ENCODE peak calls at places on chromosomes 13 and 19, in five cellular contexts. A is astrocyte of the spinal cord, G is AG04450, F is NCI-H774, I is AG09319. N is an unnamed sample.

GRCh38 chr19:34482380-34483250 is 1.1 kb downstream of the WTIP start:
- DNase-seq in A (peak), G (no peak), F (no peak), I (no peak), N (no peak)

GRCh38 chr13:93227906-93228801 is 1.5 kb downstream of the GPC6 start:
- DNase-seq in A (peak), G (no peak), F (peak), I (no peak), N (peak)

GRCh38 chr19:6213266-6213595 is 66.5 kb downstream of the MLLT1 start:
- DNase-seq in A (no peak), G (no peak), F (no peak), I (no peak), N (no peak)

GRCh38 chr13:112875627-112876026 is 93.4 kb upstream of the MCF2L start:
- DNase-seq in A (no peak), G (no peak), F (no peak), I (no peak), N (no peak)

GRCh38 chr19:44747739-44748425 is 626 bp upstream of the BCL3 start:
- DNase-seq in A (peak), G (no peak), F (no peak), I (no peak), N (peak)

GRCh38 chr13:92743992-92744391 is 482.6 kb upstream of the GPC6 start:
- DNase-seq in A (no peak), G (no peak), F (no peak), I (no peak), N (no peak)

GRCh38 chr19:15265849-15266248 is 33.6 kb upstream of the EPHX3 start:
- DNase-seq in A (peak), G (peak), F (peak), I (peak), N (peak)

GRCh38 chr13:40053401-40053800 is 397.9 kb downstream of the COG6 start:
- DNase-seq in A (no peak), G (no peak), F (no peak), I (no peak), N (no peak)

GRCh38 chr13:73832203-73832602 is 302.0 kb downstream of the KLF12 start:
- DNase-seq in A (peak), G (no peak), F (no peak), I (no peak), N (no peak)

GRCh38 chr19:30226464-30227070 is 145.6 kb upstream of the ZNF536 start:
- DNase-seq in A (no peak), G (no peak), F (no peak), I (no peak), N (no peak)

GRCh38 chr19:14116918-14117578 is 514 bp downstream of the PRKACA start:
- DNase-seq in A (no peak), G (no peak), F (no peak), I (no peak), N (no peak)

GRCh38 chr19:38266981-38267597 is 2.7 kb downstream of the SPINT2 start:
- DNase-seq in A (peak), G (peak), F (no peak), I (no peak), N (no peak)

GRCh38 chr19:18928018-18928805 is 8.7 kb downstream of the DDX49 start:
- DNase-seq in A (no peak), G (no peak), F (no peak), I (no peak), N (no peak)

N was measured in HS-27A.